ENCODE peak calls at places on chromosomes 13 and 19, in eight cellular contexts. L is Peyer's patch; Z is left ventricle myocardium inferior; F is CD4-positive, alpha-beta T cell; P is AG04450; C is CD8-positive, alpha-beta T cell; M is ascending aorta; H is CD4-positive, alpha-beta memory T cell. X is an unnamed sample.
A peak's percentile ranks its signal among the peaks of the same experiment; 100 is the strongest.

GRCh38 chr19:50833117-50833801 is at the start of gene KLK15:
- DNase-seq in L (no peak), Z (no peak), F (no peak), P (no peak), C (no peak), M (no peak), H (no peak), X (no peak)

GRCh38 chr19:56105090-56105701 is 15.9 kb downstream of the ZNF787 start:
- DNase-seq in L (peak; percentile 91), Z (peak; percentile 63), F (peak; percentile 41), P (no peak), C (peak; percentile 24), M (no peak), H (peak; percentile 37), X (peak; percentile 30)

GRCh38 chr13:113657851-113658741 is at the start of gene ATP4B:
- DNase-seq in L (peak; percentile 38), Z (peak; percentile 13), F (no peak), P (no peak), C (no peak), M (no peak), H (no peak), X (no peak)

GRCh38 chr13:42660367-42660965 is 86.5 kb downstream of the TNFSF11 start:
- DNase-seq in L (no peak), Z (no peak), F (no peak), P (no peak), C (no peak), M (no peak), H (no peak), X (no peak)

GRCh38 chr19:24065865-24066604 is 21.0 kb upstream of the ZNF254 start:
- DNase-seq in L (no peak), Z (no peak), F (no peak), P (no peak), C (no peak), M (no peak), H (no peak), X (no peak)

GRCh38 chr19:7869910-7870511 is 4.2 kb downstream of the PRR36 start:
- DNase-seq in L (peak; percentile 69), Z (no peak), F (peak; percentile 38), P (no peak), C (no peak), M (no peak), H (peak; percentile 67), X (no peak)

GRCh38 chr19:53333071-53333465 is 481 bp upstream of the ZNF845 start:
- DNase-seq in L (peak; percentile 69), Z (peak; percentile 38), F (no peak), P (peak; percentile 4), C (peak; percentile 11), M (no peak), H (no peak), X (peak; percentile 15)

GRCh38 chr19:7349231-7349591 is 474 bp downstream of the ARHGEF18 start:
- DNase-seq in L (no peak), Z (no peak), F (no peak), P (no peak), C (no peak), M (no peak), H (no peak), X (no peak)

GRCh38 chr13:49610176-49610575 is 18.1 kb upstream of the ARL11 start:
- DNase-seq in L (no peak), Z (no peak), F (no peak), P (no peak), C (no peak), M (no peak), H (no peak), X (no peak)

GRCh38 chr19:45484273-45484945 is 12.4 kb downstream of the RTN2 start:
- DNase-seq in L (no peak), Z (no peak), F (no peak), P (no peak), C (no peak), M (no peak), H (no peak), X (no peak)

GRCh38 chr19:32436692-32437091 is 31.1 kb downstream of the DPY19L3 start:
- DNase-seq in L (no peak), Z (no peak), F (no peak), P (no peak), C (no peak), M (no peak), H (no peak), X (no peak)

GRCh38 chr19:48866692-48867091 is 1.7 kb downstream of the PLEKHA4 start:
- DNase-seq in L (no peak), Z (no peak), F (no peak), P (no peak), C (no peak), M (no peak), H (no peak), X (no peak)

GRCh38 chr19:56137405-56137804 is 3.7 kb upstream of the ZNF444 start:
- DNase-seq in L (peak; percentile 82), Z (no peak), F (no peak), P (no peak), C (no peak), M (no peak), H (no peak), X (no peak)

GRCh38 chr13:59277106-59277505 is 886.6 kb downstream of the DIAPH3 start:
- DNase-seq in L (no peak), Z (no peak), F (no peak), P (no peak), C (no peak), M (no peak), H (no peak), X (no peak)

GRCh38 chr13:26831336-26831908 is 70.8 kb upstream of the GPR12 start:
- DNase-seq in L (no peak), Z (no peak), F (no peak), P (no peak), C (no peak), M (no peak), H (no peak), X (no peak)

GRCh38 chr19:36686365-36687213 is 823 bp upstream of the ZNF567 start:
- DNase-seq in L (no peak), Z (no peak), F (no peak), P (no peak), C (no peak), M (no peak), H (no peak), X (no peak)

GRCh38 chr19:16462757-16463250 is 9.0 kb downstream of the EPS15L1 start:
- DNase-seq in L (no peak), Z (peak; percentile 41), F (no peak), P (no peak), C (no peak), M (no peak), H (no peak), X (no peak)

GRCh38 chr13:93398167-93398566 is 171.6 kb downstream of the GPC6 start:
- DNase-seq in L (no peak), Z (no peak), F (no peak), P (no peak), C (no peak), M (no peak), H (no peak), X (no peak)

GRCh38 chr19:40154121-40154680 is 37.0 kb upstream of the MAP3K10 start:
- DNase-seq in L (no peak), Z (no peak), F (no peak), P (no peak), C (no peak), M (no peak), H (no peak), X (no peak)

GRCh38 chr13:88565566-88565965 is 894.4 kb downstream of the SLITRK5 start:
- DNase-seq in L (no peak), Z (no peak), F (no peak), P (no peak), C (no peak), M (no peak), H (no peak), X (no peak)

GRCh38 chr19:870314-870713 is 10.8 kb downstream of the CFD start:
- DNase-seq in L (no peak), Z (no peak), F (no peak), P (no peak), C (no peak), M (no peak), H (no peak), X (no peak)

GRCh38 chr19:872266-872951 is 12.9 kb downstream of the CFD start:
- DNase-seq in L (peak; percentile 93), Z (peak; percentile 75), F (peak; percentile 76), P (no peak), C (peak; percentile 72), M (no peak), H (peak; percentile 91), X (no peak)

GRCh38 chr19:873084-874019 is 13.9 kb downstream of the CFD start:
- DNase-seq in L (peak; percentile 75), Z (no peak), F (peak; percentile 76), P (no peak), C (peak; percentile 71), M (no peak), H (peak; percentile 90), X (no peak)

GRCh38 chr19:870963-871401 is 11.5 kb downstream of the CFD start:
- DNase-seq in L (no peak), Z (peak; percentile 80), F (no peak), P (no peak), C (no peak), M (no peak), H (no peak), X (no peak)

GRCh38 chr19:871446-872265 is 12.2 kb downstream of the CFD start:
- DNase-seq in L (no peak), Z (no peak), F (no peak), P (no peak), C (no peak), M (no peak), H (no peak), X (no peak)
- H3K27ac ChIP-seq in L (peak overlapping the region; percentile 72), Z (peak overlapping the region; percentile 84), F (peak overlapping the region; percentile 41), P (no peak overlapping the region), C (peak overlapping the region; percentile 48), M (no peak overlapping the region), H (peak overlapping the region; percentile 55), X (no peak overlapping the region)

GRCh38 chr19:13844130-13844631 is 32.8 kb upstream of the NANOS3 start:
- DNase-seq in L (no peak), Z (no peak), F (no peak), P (no peak), C (no peak), M (no peak), H (peak; percentile 11), X (no peak)
- H3K27ac ChIP-seq in L (peak overlapping the region; percentile 99), Z (peak overlapping the region; percentile 99), F (peak overlapping the region; percentile 97), P (peak overlapping the region; percentile 21), C (no peak overlapping the region), M (peak overlapping the region; percentile 100), H (peak overlapping the region; percentile 98), X (peak overlapping the region; percentile 100)

GRCh38 chr13:74388626-74389025 is 254.4 kb upstream of the KLF12 start:
- DNase-seq in L (no peak), Z (no peak), F (no peak), P (no peak), C (no peak), M (no peak), H (no peak), X (no peak)
- H3K27ac ChIP-seq in L (no peak overlapping the region), Z (no peak overlapping the region), F (no peak overlapping the region), P (no peak overlapping the region), C (no peak overlapping the region), M (no peak overlapping the region), H (no peak overlapping the region), X (no peak overlapping the region)

DNA sequence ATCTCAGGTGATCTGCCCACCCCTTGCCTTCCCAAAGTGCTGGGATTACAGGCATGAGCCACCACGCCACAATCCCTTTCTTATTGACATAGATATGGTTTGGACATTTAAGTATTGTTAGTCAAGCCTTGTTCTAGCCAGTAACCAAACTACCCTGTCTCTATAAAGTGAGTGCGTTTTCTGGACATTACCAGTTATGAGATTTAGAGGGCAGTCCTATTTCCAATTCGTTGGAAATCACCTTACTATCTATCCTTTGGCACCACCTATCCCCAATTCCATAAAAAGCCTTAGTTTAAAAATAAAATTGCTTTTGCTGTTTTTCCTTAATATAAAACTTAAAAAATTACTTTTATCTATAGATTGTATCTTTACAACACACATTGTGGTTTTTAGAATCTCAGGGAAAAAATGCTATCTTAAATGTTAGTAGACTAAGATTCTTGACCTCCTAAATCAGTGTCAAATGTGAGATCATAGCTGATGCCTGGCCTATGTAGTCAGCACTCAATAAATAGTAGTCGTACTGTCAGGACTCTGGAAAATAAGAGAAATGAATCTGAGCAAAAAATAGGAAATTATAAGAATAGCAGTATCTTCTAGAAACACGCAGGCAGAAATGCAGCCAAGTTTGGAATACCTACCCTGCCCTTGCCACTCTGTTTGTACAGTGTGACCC is 57.0 kb downstream of the NUFIP1 start:
- DNase-seq in L (no peak), Z (no peak), F (no peak), P (no peak), C (no peak), M (no peak), H (no peak), X (no peak)
- H3K27ac ChIP-seq in L (no peak overlapping the region), Z (peak overlapping the region; percentile 66), F (no peak overlapping the region), P (no peak overlapping the region), C (no peak overlapping the region), M (peak overlapping the region; percentile 79), H (no peak overlapping the region), X (peak overlapping the region; percentile 62)

X was measured in thoracic aorta.